ENCODE peak calls at places on chromosomes 4 and X, in five cellular contexts. T is prostate gland, F is neuronal stem cell, V is Peyer's patch, Q is colonic mucosa. W is an unnamed sample.

GRCh38 chrX:132576945-132577344 is 88.1 kb upstream of the MBNL3 start:
- DNase-seq in T (no peak), F (no peak), V (no peak), Q (no peak), W (no peak)

GRCh38 chrX:18701621-18702361 is 5.7 kb upstream of the PPEF1 start:
- DNase-seq in T (peak; percentile 44), F (no peak), V (no peak), Q (peak; percentile 23), W (peak; percentile 37)

GRCh38 chr4:1767770-1768366 is 25.2 kb upstream of the FGFR3 start:
- DNase-seq in T (no peak), F (no peak), V (no peak), Q (peak; percentile 45), W (peak; percentile 22)

GRCh38 chr4:13546855-13547562 is 2.7 kb upstream of the NKX3-2 start:
- DNase-seq in T (no peak), F (no peak), V (no peak), Q (peak; percentile 31), W (no peak)

GRCh38 chr4:113976937-113977855 is 2.3 kb downstream of the ARSJ start:
- DNase-seq in T (no peak), F (no peak), V (no peak), Q (no peak), W (no peak)

GRCh38 chrX:150569155-150569477 is 695 bp downstream of the MTM1 start:
- DNase-seq in T (no peak), F (no peak), V (peak; percentile 64), Q (no peak), W (peak; percentile 34)

GRCh38 chr4:11505225-11505971 is 76.7 kb upstream of the HS3ST1 start:
- DNase-seq in T (peak; percentile 58), F (no peak), V (no peak), Q (peak; percentile 60), W (no peak)

GRCh38 chr4:138953962-138954371 is 61.6 kb upstream of the NOCT start:
- DNase-seq in T (no peak), F (no peak), V (no peak), Q (no peak), W (no peak)

GRCh38 chrX:39679497-39680157 is 418.1 kb downstream of the BCOR start:
- DNase-seq in T (no peak), F (no peak), V (no peak), Q (no peak), W (peak; percentile 44)

GRCh38 chr4:122764808-122765189 is 32.3 kb downstream of the BBS12 start:
- DNase-seq in T (no peak), F (no peak), V (no peak), Q (no peak), W (no peak)

GRCh38 chrX:129733335-129733734 is 5.4 kb upstream of the XPNPEP2 start:
- DNase-seq in T (no peak), F (no peak), V (no peak), Q (no peak), W (no peak)

GRCh38 chrX:154370300-154370881 is 4.0 kb downstream of the FLNA start:
- DNase-seq in T (no peak), F (no peak), V (no peak), Q (no peak), W (peak; percentile 42)

GRCh38 chr4:167897116-167897515 is 195.2 kb upstream of the ANXA10 start:
- DNase-seq in T (peak; percentile 37), F (peak; percentile 68), V (no peak), Q (no peak), W (no peak)

GRCh38 chr4:89482926-89483595 is 175.5 kb upstream of the GPRIN3 start:
- DNase-seq in T (no peak), F (no peak), V (no peak), Q (no peak), W (no peak)

GRCh38 chr4:109967798-109968520 is 55.3 kb downstream of the EGF start:
- DNase-seq in T (no peak), F (no peak), V (no peak), Q (peak; percentile 36), W (no peak)

GRCh38 chr4:74237425-74237966 is 70.8 kb upstream of the EPGN start:
- DNase-seq in T (no peak), F (no peak), V (no peak), Q (no peak), W (no peak)

GRCh38 chr4:1842993-1843448 is 12.9 kb downstream of the LETM1 start:
- DNase-seq in T (no peak), F (no peak), V (no peak), Q (no peak), W (peak; percentile 36)

GRCh38 chr4:168486961-168487820 is 6.9 kb upstream of the DDX60L start:
- DNase-seq in T (no peak), F (no peak), V (no peak), Q (no peak), W (no peak)

GRCh38 chrX:144681501-144681900 is 565.8 kb upstream of the SPANXN1 start:
- DNase-seq in T (no peak), F (no peak), V (no peak), Q (no peak), W (no peak)

GRCh38 chr4:52263612-52264011 is 212.5 kb downstream of the SPATA18 start:
- DNase-seq in T (no peak), F (no peak), V (no peak), Q (no peak), W (peak; percentile 7)

GRCh38 chr4:139453041-139453370 is 915 bp upstream of the RAB33B start:
- DNase-seq in T (peak; percentile 47), F (no peak), V (peak; percentile 78), Q (peak; percentile 69), W (no peak)

GRCh38 chr4:94934864-94935263 is 177.1 kb downstream of the BMPR1B start:
- DNase-seq in T (no peak), F (no peak), V (no peak), Q (no peak), W (no peak)

GRCh38 chr4:80202190-80202711 is 4.9 kb downstream of the PRDM8 start:
- DNase-seq in T (peak; percentile 77), F (no peak), V (peak; percentile 78), Q (peak; percentile 87), W (peak; percentile 72)

GRCh38 chrX:11412715-11413623 is 119.8 kb downstream of the AMELX start:
- DNase-seq in T (no peak), F (no peak), V (no peak), Q (no peak), W (peak; percentile 24)

GRCh38 chr4:152037435-152037834 is 276.6 kb upstream of the GATB start:
- DNase-seq in T (no peak), F (no peak), V (no peak), Q (no peak), W (no peak)

GRCh38 chrX:102739642-102740041 is 19.1 kb downstream of the GPRASP3 start:
- DNase-seq in T (no peak), F (no peak), V (no peak), Q (no peak), W (no peak)

GRCh38 chrX:102746134-102746584 is 25.6 kb downstream of the GPRASP3 start:
- DNase-seq in T (peak; percentile 5), F (no peak), V (no peak), Q (peak; percentile 33), W (peak; percentile 52)

GRCh38 chrX:102744307-102744706 is 23.8 kb downstream of the GPRASP3 start:
- DNase-seq in T (no peak), F (no peak), V (no peak), Q (no peak), W (no peak)

DNA sequence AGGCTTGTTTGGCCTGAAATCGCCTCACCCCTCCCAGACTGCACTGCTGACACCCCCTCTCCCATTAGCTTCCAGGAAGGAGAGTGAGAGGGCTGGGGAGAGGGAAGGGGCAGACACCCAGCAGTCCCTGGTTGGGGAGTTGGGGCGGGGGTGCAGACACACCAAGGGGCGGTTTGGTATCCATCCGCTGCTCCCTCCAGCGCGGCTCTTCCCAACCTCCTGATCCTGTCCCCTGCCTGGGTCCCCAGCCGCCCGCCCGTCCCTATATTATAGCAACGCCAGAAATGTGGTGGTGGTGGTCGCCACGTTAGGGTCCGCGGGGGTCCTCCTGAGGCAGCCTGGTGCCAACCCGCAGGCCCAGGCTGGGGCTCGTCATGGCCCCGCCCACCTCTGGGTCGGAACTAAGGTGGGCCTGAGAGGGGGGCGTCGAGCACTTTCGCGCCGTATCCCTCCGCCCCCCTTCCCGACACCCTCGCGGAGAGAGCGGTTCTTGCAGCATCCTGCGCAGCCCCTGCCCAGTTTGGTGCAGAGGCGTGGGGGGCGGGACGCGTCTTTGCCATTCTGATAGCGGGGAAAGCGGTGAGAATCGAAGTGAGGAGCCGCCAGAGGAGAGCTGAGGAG is 25.1 kb downstream of the GPRASP3 start:
- DNase-seq in T (no peak), F (peak; percentile 48), V (no peak), Q (no peak), W (peak; percentile 11)
- H3K27me3 ChIP-seq in T (no peaks in the 10 kb centered on the region), F (no peaks in the 10 kb centered on the region), V (no peaks in the 10 kb centered on the region), Q (no peaks in the 10 kb centered on the region), W (no peaks in the 10 kb centered on the region)

DNA sequence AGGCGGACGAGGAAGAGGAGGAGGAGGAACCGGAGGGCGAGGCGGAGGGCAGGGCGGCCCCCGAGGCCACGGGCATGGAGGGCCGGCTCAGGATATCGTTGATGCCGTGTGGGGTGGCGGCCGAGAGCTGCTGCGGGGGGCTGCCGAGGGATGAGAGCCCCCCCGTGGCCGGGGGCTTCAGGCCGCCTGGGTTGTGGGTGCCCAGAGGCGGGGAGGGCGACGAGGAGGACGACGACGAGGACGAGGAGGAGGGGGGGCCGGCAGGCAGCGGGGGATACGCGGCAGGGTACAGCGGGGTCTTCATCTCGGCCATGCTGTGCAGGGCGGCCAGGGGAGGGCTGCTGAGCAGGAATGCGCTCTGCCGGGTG is 1.3 kb downstream of the NKX6-1 start:
- DNase-seq in T (no peak), F (no peak), V (no peak), Q (no peak), W (no peak)
- H3K9me3 ChIP-seq in T (no peaks in the 10 kb centered on the region), F (no peaks in the 10 kb centered on the region), V (no peaks in the 10 kb centered on the region), Q (no peaks in the 10 kb centered on the region), W (no peaks in the 10 kb centered on the region)

GRCh38 chr4:185399466-185399865 is 2.8 kb downstream of the ANKRD37 start:
- DNase-seq in T (no peak), F (no peak), V (no peak), Q (peak; percentile 34), W (no peak)
- H3K27ac ChIP-seq in T (peak overlapping the region; percentile 43), F (no peak overlapping the region), V (no peak overlapping the region), Q (peak overlapping the region; percentile 39), W (no peak overlapping the region)

DNA sequence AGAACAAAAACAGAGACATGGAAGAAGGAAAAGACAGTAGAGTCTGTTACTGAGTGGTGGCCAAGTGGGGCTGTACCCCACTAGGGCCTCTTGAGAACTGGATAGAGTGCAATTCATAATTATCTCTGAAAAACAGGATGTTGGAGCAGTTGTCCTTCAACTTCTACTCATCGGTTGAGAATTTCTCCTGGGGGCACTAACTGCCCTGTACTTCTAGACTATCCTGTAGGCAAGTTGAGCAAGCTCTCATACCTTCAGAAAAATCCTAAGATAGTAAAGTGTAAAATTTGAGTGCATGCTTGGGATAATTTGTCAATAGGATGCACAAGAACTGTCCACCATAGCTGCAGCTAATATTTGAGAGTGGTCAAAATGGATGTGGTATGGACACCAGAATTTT is 179.7 kb upstream of the CNKSR2 start:
- DNase-seq in T (no peak), F (no peak), V (no peak), Q (no peak), W (no peak)
- H3K27me3 ChIP-seq in T (no peaks in the 10 kb centered on the region), F (no peaks in the 10 kb centered on the region), V (no peaks in the 10 kb centered on the region), Q (no peaks in the 10 kb centered on the region), W (no peaks in the 10 kb centered on the region)

DNA sequence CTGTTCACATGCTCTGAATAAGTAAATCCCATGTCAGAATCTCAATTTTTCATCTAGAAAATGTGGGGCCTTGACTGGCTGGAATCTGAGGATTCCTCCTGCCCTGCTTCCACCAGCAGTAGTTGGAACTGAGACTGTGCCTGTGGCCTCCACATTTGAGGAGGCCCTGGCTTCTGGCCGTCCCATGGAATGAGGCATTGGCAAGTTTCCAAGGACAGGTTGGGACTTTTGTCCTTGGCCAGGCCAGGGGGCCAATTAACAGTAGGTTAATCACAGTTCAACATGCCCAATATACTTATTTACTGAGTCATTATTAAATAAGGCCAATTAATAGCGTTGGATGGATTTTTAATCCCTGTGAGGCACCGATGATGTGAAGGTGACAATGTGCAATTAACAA is 50.2 kb upstream of the GABRE start:
- DNase-seq in T (no peak), F (no peak), V (no peak), Q (no peak), W (no peak)
- H3K9me3 ChIP-seq in T (no peaks in the 10 kb centered on the region), F (no peaks in the 10 kb centered on the region), V (no peaks in the 10 kb centered on the region), Q (no peaks in the 10 kb centered on the region), W (no peaks in the 10 kb centered on the region)

W was measured in thyroid gland.